ENCODE peak calls at places on chromosomes 13 and 19, in four cellular contexts. W is uterus, R is fibroblast of lung, E is PC-3. X is an unnamed sample. For H3K4me1, the result is how much of the 10 kb centered on the place peaks cover.

GRCh38 chr19:16419671-16420394 is 51.9 kb downstream of the EPS15L1 start:
- DNase-seq in W (no peak), R (no peak), E (no peak), X (no peak)

GRCh38 chr13:85140192-85140591 is 659.0 kb downstream of the SLITRK6 start:
- DNase-seq in E (peak), W (no peak), R (no peak), X (no peak)

GRCh38 chr13:33940898-33941297 is 122.9 kb downstream of the RFC3 start:
- DNase-seq in R (no peak), E (no peak), W (no peak), X (no peak)

GRCh38 chr19:28886708-28887107 is 326.2 kb downstream of the UQCRFS1 start:
- DNase-seq in E (no peak), W (no peak), R (no peak), X (no peak)

GRCh38 chr19:1450735-1451669 is 1.1 kb downstream of the APC2 start:
- DNase-seq in W (no peak), R (no peak), E (no peak), X (no peak)

GRCh38 chr13:91045351-91046034 is 302.0 kb upstream of the MIR17HG start:
- DNase-seq in W (no peak), E (peak), R (peak), X (no peak)

GRCh38 chr19:35013047-35013819 is 13.1 kb downstream of the GRAMD1A start:
- DNase-seq in E (peak), R (peak), W (peak), X (no peak)

GRCh38 chr13:45809810-45810394 is 41.7 kb downstream of the SIAH3 start:
- DNase-seq in E (no peak), W (no peak), R (no peak), X (no peak)

GRCh38 chr19:56633021-56633420 is 9.9 kb upstream of the SMIM17 start:
- DNase-seq in R (no peak), W (no peak), E (no peak), X (no peak)

GRCh38 chr13:27588405-27588804 is 31.9 kb downstream of the LNX2 start:
- DNase-seq in R (no peak), W (no peak), E (no peak), X (no peak)

GRCh38 chr19:55210120-55210493 is 806 bp upstream of the PTPRH start:
- DNase-seq in R (peak), W (no peak), E (peak), X (no peak)

GRCh38 chr13:112895521-112896465 is 73.2 kb upstream of the MCF2L start:
- DNase-seq in E (no peak), W (no peak), R (no peak), X (no peak)

GRCh38 chr19:1567116-1567847 is 843 bp downstream of the MEX3D start:
- DNase-seq in R (no peak), W (peak), E (no peak), X (no peak)

GRCh38 chr13:43783820-43784219 is 3.0 kb downstream of the ENOX1 start:
- DNase-seq in W (no peak), R (peak), E (peak), X (no peak)

GRCh38 chr13:29175245-29175873 is 355.2 kb downstream of the MTUS2 start:
- DNase-seq in E (no peak), W (no peak), R (no peak), X (no peak)

GRCh38 chr13:18954254-18954653 is 227.4 kb downstream of the TUBA3C start:
- DNase-seq in E (no peak), R (no peak), W (no peak), X (no peak)

GRCh38 chr19:16883518-16883917 is 5.3 kb upstream of the F2RL3 start:
- DNase-seq in R (no peak), E (no peak), W (no peak), X (no peak)

GRCh38 chr13:66950666-66951065 is 279.5 kb downstream of the PCDH9 start:
- DNase-seq in W (no peak), R (no peak), E (no peak), X (no peak)

GRCh38 chr13:113586661-113587479 is 2.3 kb downstream of the TFDP1 start:
- DNase-seq in R (no peak), E (no peak), W (peak), X (no peak)

GRCh38 chr13:26946675-26947342 is 186.2 kb upstream of the GPR12 start:
- DNase-seq in R (peak), E (peak), W (no peak), X (peak)

GRCh38 chr19:55369651-55370304 is 485 bp downstream of the IL11 start:
- DNase-seq in E (peak), W (no peak), R (peak), X (no peak)

GRCh38 chr19:1888385-1888784 is 3.1 kb upstream of the ABHD17A start:
- DNase-seq in E (no peak), R (no peak), W (no peak), X (no peak)

GRCh38 chr19:8794823-8795222 is 37.3 kb downstream of the ZNF558 start:
- DNase-seq in W (no peak), R (no peak), E (no peak), X (no peak)

GRCh38 chr13:80751854-80752253 is 410.9 kb upstream of the SPRY2 start:
- DNase-seq in W (no peak), E (no peak), R (no peak), X (no peak)

GRCh38 chr13:111632906-111633305 is 312.5 kb downstream of the TEX29 start:
- DNase-seq in E (no peak), R (no peak), W (no peak), X (peak)

DNA sequence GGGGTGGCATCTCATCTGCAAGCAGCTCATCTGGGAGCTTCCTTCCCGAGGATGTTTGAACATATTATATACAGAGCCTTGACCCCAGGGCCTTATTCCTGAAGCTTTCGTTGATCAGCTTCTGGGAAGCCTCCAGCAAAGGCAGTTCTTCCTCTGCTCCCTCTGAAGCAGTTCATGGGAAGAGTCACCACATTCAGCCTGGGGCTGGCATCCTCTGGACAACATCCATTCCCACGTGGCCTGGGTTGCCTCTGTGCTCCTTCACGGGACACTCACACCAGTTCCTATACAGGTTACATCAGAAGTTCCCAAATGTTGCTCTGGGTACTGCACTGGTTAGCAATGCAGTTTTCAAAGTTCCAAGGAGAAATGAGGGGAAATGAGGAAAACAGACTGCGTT is 29.6 kb downstream of the COL4A2 start:
- DNase-seq in R (peak), E (no peak), W (no peak), X (no peak)
- H3K4me1 ChIP-seq in R (under half), E (under half), W (under half), X (under half)

DNA sequence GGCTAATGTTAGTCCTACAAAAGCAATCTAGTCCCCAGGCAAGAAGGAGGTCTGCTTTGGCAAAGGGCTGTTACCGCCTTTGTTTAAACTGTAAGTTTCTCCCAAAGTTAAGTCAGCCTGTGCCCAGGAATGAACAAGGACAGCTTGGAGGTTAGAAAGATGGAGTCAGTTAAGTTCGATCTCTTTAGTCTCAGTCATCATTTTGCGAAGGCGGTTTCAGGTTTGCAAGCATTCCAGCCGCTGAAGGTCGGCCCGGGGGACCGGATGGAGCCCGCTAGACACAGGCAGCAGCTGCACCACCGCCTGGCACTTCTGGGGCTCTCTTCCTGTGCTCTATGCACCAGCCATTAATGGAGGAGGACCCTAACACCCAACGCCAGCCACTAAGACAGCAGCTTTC is 91.3 kb downstream of the STK24 start:
- DNase-seq in W (no peak), E (no peak), R (no peak), X (no peak)
- H3K4me1 ChIP-seq in W (under half), E (under half), R (under half), X (under half)

GRCh38 chr13:108925070-108925469 is 295.7 kb downstream of the MYO16 start:
- DNase-seq in W (no peak), E (no peak), R (no peak), X (no peak)
- H3K4me1 ChIP-seq in W (under half), E (under half), R (under half), X (under half)

GRCh38 chr19:37979547-37980082 is 72.6 kb downstream of the SIPA1L3 start:
- DNase-seq in E (no peak), W (no peak), R (no peak), X (no peak)

GRCh38 chr19:37981785-37982475 is 74.9 kb downstream of the SIPA1L3 start:
- DNase-seq in W (no peak), E (no peak), R (peak), X (no peak)

GRCh38 chr19:37977992-37978391 is 71.0 kb downstream of the SIPA1L3 start:
- DNase-seq in W (no peak), R (peak), E (no peak), X (no peak)

GRCh38 chr19:37982655-37983054 is 75.6 kb downstream of the SIPA1L3 start:
- DNase-seq in W (no peak), E (no peak), R (no peak), X (no peak)

DNA sequence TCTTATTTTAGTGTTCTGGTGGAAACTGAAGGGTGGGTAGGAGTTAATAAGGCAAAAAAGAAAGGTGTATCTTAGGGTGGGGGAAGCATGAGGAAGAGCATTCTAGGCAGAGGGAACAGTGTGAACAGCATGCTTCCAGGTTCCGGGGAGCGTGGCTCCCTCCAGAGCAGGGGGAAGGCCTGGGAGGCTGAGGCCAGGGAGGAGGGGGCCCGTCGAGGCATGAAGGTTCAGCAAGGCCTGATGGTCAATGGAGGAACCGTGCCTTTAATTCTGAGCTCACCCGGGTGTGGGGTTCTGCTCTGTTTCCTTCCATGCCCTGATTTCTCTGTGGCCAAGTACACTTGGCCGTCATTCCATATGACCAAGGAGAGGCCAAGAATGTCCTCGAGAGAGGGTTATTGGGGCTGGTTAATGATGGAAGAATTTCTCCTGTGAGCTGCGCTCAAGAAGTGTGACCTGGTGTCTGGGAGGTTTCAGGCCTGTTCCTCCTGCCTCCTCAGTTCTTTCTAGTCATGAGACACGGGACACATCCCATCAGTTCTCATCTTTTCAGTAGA is 73.5 kb downstream of the SIPA1L3 start:
- DNase-seq in E (no peak), R (peak), W (no peak), X (no peak)
- H3K4me1 ChIP-seq in E (under half), R (under half), W (under half), X (under half)